ENCODE peak calls at places on chromosomes 6 and 20, in six cellular contexts. R is lower leg skin, D is tibial artery, H is H1, C is upper lobe of left lung, L is left lung. P is an unnamed sample.
A peak's percentile ranks its signal among the peaks of the same experiment; 100 is the strongest.

GRCh38 chr20:33659341-33660034 is 2.6 kb upstream of the C20orf144 start:
- DNase-seq in L (no peak), R (no peak), H (no peak), D (no peak), C (no peak), P (no peak)

GRCh38 chr6:111198841-111199240 is 111.5 kb downstream of the SLC16A10 start:
- DNase-seq in L (no peak), C (no peak), R (no peak), H (no peak), D (no peak), P (no peak)

GRCh38 chr20:38452880-38453624 is 17.9 kb upstream of the SNHG17 start:
- DNase-seq in H (no peak), R (no peak), D (no peak), C (no peak), L (no peak), P (peak; percentile 94)

GRCh38 chr20:40265872-40266533 is 423.0 kb downstream of the MAFB start:
- DNase-seq in D (no peak), R (no peak), H (no peak), L (no peak), C (no peak), P (no peak)

GRCh38 chr6:145848555-145848954 is 34.0 kb upstream of the FBXO30 start:
- DNase-seq in D (no peak), R (no peak), L (no peak), C (no peak), H (no peak), P (no peak)

GRCh38 chr20:58424218-58424617 is 35.2 kb downstream of the VAPB start:
- DNase-seq in R (no peak), H (no peak), L (no peak), C (no peak), D (no peak), P (no peak)

GRCh38 chr20:35145141-35145564 is 2.0 kb downstream of the EDEM2 start:
- DNase-seq in C (no peak), L (no peak), R (no peak), H (no peak), D (no peak), P (peak; percentile 65)

GRCh38 chr20:61458146-61458746 is 206.2 kb downstream of the CDH4 start:
- DNase-seq in C (no peak), L (no peak), D (no peak), R (no peak), H (no peak), P (no peak)

GRCh38 chr6:68728580-68728979 is 93.5 kb downstream of the ADGRB3 start:
- DNase-seq in R (no peak), H (no peak), L (no peak), D (no peak), C (no peak), P (no peak)

GRCh38 chr6:30192076-30192475 is 21.1 kb downstream of the TRIM26 start:
- DNase-seq in C (no peak), D (no peak), H (no peak), L (no peak), R (no peak), P (no peak)

GRCh38 chr6:158459726-158460125 is 100.2 kb upstream of the TMEM181 start:
- DNase-seq in D (no peak), H (no peak), L (no peak), C (no peak), R (no peak), P (no peak)

GRCh38 chr20:33702861-33703260 is 16.7 kb upstream of the E2F1 start:
- DNase-seq in H (no peak), L (no peak), D (no peak), C (no peak), R (no peak), P (no peak)

GRCh38 chr6:35343092-35343834 is 905 bp downstream of the PPARD start:
- DNase-seq in R (peak; percentile 42), C (no peak), D (peak; percentile 74), H (no peak), L (peak; percentile 76), P (peak; percentile 75)

GRCh38 chr6:128964233-128964755 is 81.4 kb downstream of the LAMA2 start:
- DNase-seq in R (no peak), H (no peak), D (no peak), C (no peak), L (no peak), P (no peak)

GRCh38 chr6:73604461-73604860 is 49.3 kb downstream of the SLC17A5 start:
- DNase-seq in L (no peak), H (no peak), D (no peak), R (no peak), C (no peak), P (no peak)

GRCh38 chr20:41469868-41470267 is 103.2 kb upstream of the EMILIN3 start:
- DNase-seq in H (no peak), R (no peak), L (no peak), D (no peak), C (no peak), P (no peak)

GRCh38 chr6:155085582-155086253 is 90.6 kb downstream of the TIAM2 start:
- DNase-seq in D (no peak), R (no peak), L (no peak), C (no peak), H (no peak), P (no peak)

GRCh38 chr6:169498887-169499513 is 202.8 kb downstream of the WDR27 start:
- DNase-seq in D (no peak), C (no peak), R (no peak), H (no peak), L (no peak), P (no peak)

GRCh38 chr6:132972971-132973370 is 158.6 kb downstream of the RPS12 start:
- DNase-seq in R (no peak), C (no peak), D (no peak), H (no peak), L (no peak), P (no peak)

GRCh38 chr20:43909720-43910119 is 4.9 kb upstream of the TOX2 start:
- DNase-seq in R (no peak), L (no peak), C (no peak), D (no peak), H (no peak), P (no peak)

GRCh38 chr6:18400831-18401446 is 13.8 kb downstream of the RNF144B start:
- DNase-seq in D (no peak), R (no peak), C (no peak), H (no peak), L (no peak), P (peak; percentile 53)

GRCh38 chr20:23666698-23667097 is 22.1 kb downstream of the CST4 start:
- DNase-seq in D (no peak), H (no peak), R (peak; percentile 17), C (no peak), L (no peak), P (no peak)

GRCh38 chr20:33076662-33077398 is 2.6 kb upstream of the BPIFB4 start:
- DNase-seq in L (no peak), D (no peak), R (no peak), H (no peak), C (no peak), P (no peak)

GRCh38 chr6:69449887-69450286 is 346.9 kb downstream of the LMBRD1 start:
- DNase-seq in L (no peak), R (no peak), H (no peak), C (peak; percentile 67), D (no peak), P (no peak)

GRCh38 chr6:78605909-78606446 is 261.4 kb upstream of the IRAK1BP1 start:
- DNase-seq in L (no peak), H (no peak), C (no peak), D (no peak), R (no peak), P (no peak)

GRCh38 chr6:69915346-69915745 is 49.0 kb downstream of the COL19A1 start:
- DNase-seq in D (no peak), C (no peak), L (no peak), H (no peak), R (no peak), P (no peak)

GRCh38 chr6:41080623-41081022 is 7.8 kb downstream of the NFYA start:
- DNase-seq in R (no peak), L (no peak), D (no peak), H (no peak), C (no peak), P (no peak)

GRCh38 chr6:36822506-36823269 is 16.6 kb downstream of the CPNE5 start:
- DNase-seq in H (no peak), C (no peak), D (no peak), R (no peak), L (no peak), P (peak; percentile 47)

GRCh38 chr6:20706293-20707165 is 172.3 kb downstream of the CDKAL1 start:
- DNase-seq in D (no peak), C (no peak), L (no peak), R (no peak), H (no peak), P (no peak)

GRCh38 chr20:45098096-45098773 is 2.7 kb downstream of the KCNS1 start:
- DNase-seq in H (peak; percentile 36), L (no peak), C (peak; percentile 82), D (no peak), R (no peak), P (peak; percentile 60)
- H3K4me3 ChIP-seq in H (peak overlapping the region; percentile 31), L (peak overlapping the region; percentile 23), C (peak overlapping the region; percentile 11), D (peak overlapping the region; percentile 20), R (no peak overlapping the region), P (no peak overlapping the region)

DNA sequence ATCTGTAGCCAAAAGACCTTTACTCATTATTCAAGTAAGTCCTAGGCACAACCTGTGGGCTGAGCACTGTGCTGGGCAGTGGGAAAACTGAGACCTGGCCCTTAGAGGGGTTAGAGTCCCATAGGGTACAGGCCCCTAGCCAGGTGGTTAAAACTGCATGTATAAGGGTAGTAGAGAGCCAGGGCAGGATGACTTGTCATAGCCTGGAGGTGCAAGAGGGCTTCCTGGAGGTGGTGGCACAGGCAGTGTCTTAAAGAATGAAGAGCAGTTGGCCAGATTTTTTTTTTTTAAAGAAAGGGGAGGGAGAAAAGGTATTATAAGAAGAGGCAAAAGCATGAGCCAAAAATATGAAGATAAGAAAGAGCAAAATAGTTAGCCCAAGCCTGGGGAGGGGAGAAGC is 176.6 kb upstream of the KCNK16 start:
- DNase-seq in D (no peak), R (no peak), C (no peak), L (no peak), H (no peak), P (no peak)
- H3K4me3 ChIP-seq in D (no peak overlapping the region), R (no peak overlapping the region), C (no peak overlapping the region), L (no peak overlapping the region), H (no peak overlapping the region), P (no peak overlapping the region)

GRCh38 chr20:47257771-47258170 is 98.7 kb downstream of the ZMYND8 start:
- DNase-seq in L (no peak), R (no peak), D (no peak), C (no peak), H (no peak), P (no peak)

GRCh38 chr20:47253860-47254259 is 102.6 kb downstream of the ZMYND8 start:
- DNase-seq in R (no peak), H (no peak), L (no peak), D (no peak), C (no peak), P (no peak)

GRCh38 chr20:47257256-47257655 is 99.2 kb downstream of the ZMYND8 start:
- DNase-seq in D (no peak), L (no peak), C (no peak), H (no peak), R (no peak), P (no peak)

GRCh38 chr20:47258745-47259695 is 97.5 kb downstream of the ZMYND8 start:
- DNase-seq in D (no peak), C (no peak), L (no peak), R (no peak), H (no peak), P (peak; percentile 85)

GRCh38 chr20:47256665-47257236 is 99.7 kb downstream of the ZMYND8 start:
- DNase-seq in L (no peak), H (no peak), R (no peak), D (no peak), C (no peak), P (peak; percentile 90)
- H3K4me3 ChIP-seq in L (no peak overlapping the region), H (no peak overlapping the region), R (no peak overlapping the region), D (no peak overlapping the region), C (no peak overlapping the region), P (no peak overlapping the region)

GRCh38 chr20:26207237-26207966 is 510.7 kb upstream of the ZNF337 start:
- DNase-seq in L (no peak), H (no peak), C (no peak), R (no peak), D (no peak), P (no peak)
- H3K4me3 ChIP-seq in L (peak overlapping the region; percentile 39), H (peak overlapping the region; percentile 63), C (peak overlapping the region; percentile 45), R (no peak overlapping the region), D (no peak overlapping the region), P (peak overlapping the region; percentile 56)

P was measured in osteoblast.